ENCODE peak calls at places on chromosome 16, in ten cellular contexts. B is spleen, Y is PC-3, C is GM23338, I is foreskin keratinocyte, K is right atrium auricular region, P is heart left ventricle, G is upper lobe of left lung, J is heart right ventricle, L is fibroblast of lung. A is an unnamed sample. For H3K4me1 and H3K27me3, the result is how much of the 10 kb centered on the place peaks cover.

GRCh38 chr16:25713785-25714570 is 22.2 kb downstream of the HS3ST4 start:
- DNase-seq in B (no peak), Y (peak), C (no peak), I (no peak), K (no peak), P (no peak), G (no peak), J (no peak), L (no peak), A (no peak)

GRCh38 chr16:4673387-4674046 is 19.8 kb upstream of the NUDT16L1 start:
- DNase-seq in B (no peak), Y (no peak), C (no peak), I (no peak), K (no peak), P (no peak), G (peak), J (no peak), L (no peak), A (no peak)

GRCh38 chr16:87203060-87203656 is 114.0 kb downstream of the C16orf95 start:
- DNase-seq in B (no peak), Y (peak), C (peak), I (peak), K (no peak), P (peak), G (peak), J (no peak), L (peak), A (peak)

GRCh38 chr16:62190426-62190825 is 154.2 kb upstream of the CDH8 start:
- DNase-seq in B (no peak), Y (peak), C (peak), I (peak), K (no peak), P (no peak), G (no peak), J (no peak), L (no peak), A (no peak)

GRCh38 chr16:2785101-2785991 is 2.0 kb downstream of the PRSS33 start:
- DNase-seq in B (peak), Y (no peak), C (peak), I (no peak), K (no peak), P (peak), G (peak), J (no peak), L (no peak), A (peak)

GRCh38 chr16:85829751-85830445 is 30.4 kb downstream of the COX4I1 start:
- DNase-seq in B (peak), Y (no peak), C (no peak), I (no peak), K (no peak), P (no peak), G (peak), J (peak), L (no peak), A (no peak)

GRCh38 chr16:2779978-2780898 is 3.2 kb upstream of the ELOB start:
- DNase-seq in B (peak), Y (no peak), C (no peak), I (no peak), K (no peak), P (no peak), G (no peak), J (no peak), L (no peak), A (peak)

GRCh38 chr16:85398688-85399582 is 214.2 kb upstream of the GSE1 start:
- DNase-seq in B (peak), Y (no peak), C (no peak), I (no peak), K (no peak), P (peak), G (peak), J (no peak), L (no peak), A (no peak)

GRCh38 chr16:2761472-2761871 is 9.0 kb downstream of the SRRM2 start:
- DNase-seq in B (peak), Y (no peak), C (no peak), I (no peak), K (no peak), P (no peak), G (no peak), J (no peak), L (no peak), A (no peak)

GRCh38 chr16:76287466-76287865 is 10.3 kb downstream of the CNTNAP4 start:
- DNase-seq in B (no peak), Y (no peak), C (no peak), I (no peak), K (no peak), P (no peak), G (no peak), J (no peak), L (no peak), A (no peak)

GRCh38 chr16:87043273-87044030 is 273.7 kb downstream of the C16orf95 start:
- DNase-seq in B (no peak), Y (no peak), C (no peak), I (no peak), K (no peak), P (no peak), G (no peak), J (peak), L (peak), A (no peak)

GRCh38 chr16:51880776-51881175 is 666.2 kb downstream of the TOX3 start:
- DNase-seq in B (no peak), Y (peak), C (no peak), I (peak), K (no peak), P (no peak), G (no peak), J (no peak), L (peak), A (no peak)

GRCh38 chr16:3881499-3881995 is 1.0 kb upstream of the CREBBP start:
- DNase-seq in B (no peak), Y (no peak), C (peak), I (no peak), K (no peak), P (no peak), G (no peak), J (no peak), L (no peak), A (peak)

GRCh38 chr16:89071686-89072182 is 21.9 kb upstream of the ACSF3 start:
- DNase-seq in B (no peak), Y (no peak), C (no peak), I (no peak), K (no peak), P (no peak), G (no peak), J (no peak), L (no peak), A (no peak)
- TF ChIP-seq CTCF in B (no peak), Y (no peak), C (no peak), I (no peak), K (no peak), P (no peak), G (no peak), J (no peak), L (no peak), A (no peak)

DNA sequence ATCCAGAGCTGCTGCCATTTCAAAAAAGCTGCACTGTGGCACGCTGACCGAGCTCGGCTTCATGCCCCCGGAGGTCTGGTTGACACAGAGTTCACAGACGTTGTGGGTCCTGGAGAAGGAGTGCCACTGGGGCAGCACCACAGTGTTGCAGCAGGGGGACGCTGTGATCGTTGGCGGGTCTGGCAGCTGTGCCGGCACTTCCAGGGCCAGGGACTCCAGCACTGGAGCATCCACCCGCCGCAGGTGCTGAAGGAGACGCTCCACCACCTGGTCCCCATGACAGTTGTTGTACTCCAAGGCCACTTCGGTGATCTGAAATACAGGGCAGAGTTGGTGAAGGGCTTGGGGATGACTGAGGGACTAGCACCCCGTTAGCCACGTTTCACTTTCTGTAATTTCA is 23.5 kb downstream of the SNN start:
- DNase-seq in B (no peak), Y (no peak), C (no peak), I (no peak), K (peak), P (no peak), G (no peak), J (no peak), L (no peak), A (no peak)
- H3K4me1 ChIP-seq in B (under half), Y (under half), C (under half), I (under half), K (under half), P (under half), G (under half), J (under half), L (under half), A (under half)

DNA sequence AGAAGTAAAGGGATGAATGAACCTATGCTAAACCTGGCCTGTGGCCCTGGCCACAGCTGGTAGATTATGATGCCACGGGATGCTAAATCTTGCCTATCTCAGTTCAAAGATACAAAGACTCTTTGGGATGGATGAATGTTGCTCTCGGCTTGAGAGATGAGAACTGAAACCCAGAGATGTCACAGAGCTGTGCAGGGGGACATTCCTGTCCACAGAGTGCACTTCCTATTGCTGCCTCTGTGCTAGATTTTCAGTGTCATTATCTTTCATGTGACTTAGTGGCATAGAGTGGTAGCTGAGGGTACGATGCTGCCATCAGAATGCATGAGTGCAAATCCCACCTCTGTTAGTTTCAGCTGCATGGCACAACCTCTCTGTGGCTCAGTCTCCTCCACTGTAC is 2.3 kb upstream of the MT1M start:
- DNase-seq in B (no peak), Y (no peak), C (no peak), I (no peak), K (no peak), P (no peak), G (no peak), J (no peak), L (no peak), A (no peak)
- H3K27me3 ChIP-seq in B (under half), Y (under half), C (half or more), I (under half), K (under half), P (under half), G (under half), J (under half), L (under half), A (half or more)

DNA sequence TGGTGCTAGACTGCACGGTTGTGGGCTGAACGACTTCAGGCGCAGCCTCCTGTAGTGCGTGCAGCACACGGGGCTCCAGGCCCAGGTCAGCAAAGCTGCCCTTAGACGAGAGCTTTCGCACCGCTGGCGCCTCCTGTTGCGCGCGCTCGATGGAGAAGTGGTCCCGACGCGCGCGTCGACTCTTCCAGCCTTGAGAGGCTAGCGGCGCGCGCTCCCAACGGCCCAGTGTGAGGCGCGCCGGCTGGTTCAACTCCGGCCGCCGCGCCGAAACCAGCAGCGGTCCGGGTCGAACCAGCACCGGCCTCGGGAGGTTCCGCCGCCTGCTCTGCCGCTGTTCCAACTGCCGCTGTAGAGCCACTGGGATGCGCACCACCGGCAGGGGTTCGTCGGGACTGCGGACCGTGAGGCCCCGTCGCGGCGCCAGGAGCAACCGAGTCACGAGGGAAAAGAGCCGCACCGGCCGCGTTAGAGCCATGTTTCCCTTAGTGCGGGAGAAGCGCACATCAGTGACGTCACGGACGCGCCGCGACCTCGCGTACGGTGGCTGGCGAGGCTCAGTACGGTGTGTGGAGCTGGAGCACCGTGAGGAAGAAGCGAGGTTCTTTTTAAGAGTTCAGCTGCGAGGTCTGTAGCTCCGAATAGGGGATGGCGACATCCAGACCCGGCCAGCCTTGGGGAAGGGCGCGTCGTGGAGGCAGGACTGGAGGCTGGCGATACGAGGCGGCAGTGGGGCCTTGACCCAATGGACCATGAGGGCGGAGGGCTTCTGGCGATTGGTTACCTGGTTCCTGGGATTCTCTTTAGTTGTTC is at the start of the genes DDX28 and DUS2:
- DNase-seq in B (peak), Y (peak), C (peak), I (peak), K (peak), P (peak), G (peak), J (peak), L (peak), A (peak)
- TF ChIP-seq CTCF in B (no peak), Y (no peak), C (no peak), I (no peak), K (peak), P (peak), G (no peak), J (no peak), L (no peak), A (no peak)

DNA sequence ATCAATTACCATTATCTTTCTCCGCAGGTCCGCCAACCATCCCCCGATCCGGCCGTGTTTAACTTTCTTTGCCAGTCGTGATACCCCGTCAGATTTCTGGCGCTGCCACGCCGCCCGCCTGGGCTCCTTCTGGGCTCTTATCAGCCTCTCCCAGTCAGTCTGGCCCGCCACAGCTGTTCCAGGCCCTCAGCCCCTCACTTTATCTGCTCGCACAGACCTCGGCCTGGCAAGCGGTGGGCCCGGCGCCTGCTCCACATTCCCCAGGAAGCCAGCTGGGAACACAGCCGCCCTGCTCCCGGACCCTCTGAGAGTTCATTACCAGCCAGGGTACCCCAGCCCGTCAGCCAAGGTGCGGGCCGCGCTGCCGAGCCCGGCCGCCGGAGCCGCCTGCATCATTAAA is 157.5 kb downstream of the ZNF423 start:
- DNase-seq in B (no peak), Y (no peak), C (peak), I (no peak), K (peak), P (peak), G (peak), J (peak), L (peak), A (peak)
- H3K4me1 ChIP-seq in B (under half), Y (under half), C (half or more), I (under half), K (under half), P (under half), G (under half), J (under half), L (under half), A (half or more)

GRCh38 chr16:66428682-66429251 is 1.7 kb downstream of the BEAN1 start:
- DNase-seq in B (no peak), Y (no peak), C (peak), I (no peak), K (no peak), P (no peak), G (no peak), J (no peak), L (no peak), A (peak)
- H3K27me3 ChIP-seq in B (under half), Y (under half), C (half or more), I (half or more), K (under half), P (under half), G (under half), J (under half), L (under half), A (half or more)

DNA sequence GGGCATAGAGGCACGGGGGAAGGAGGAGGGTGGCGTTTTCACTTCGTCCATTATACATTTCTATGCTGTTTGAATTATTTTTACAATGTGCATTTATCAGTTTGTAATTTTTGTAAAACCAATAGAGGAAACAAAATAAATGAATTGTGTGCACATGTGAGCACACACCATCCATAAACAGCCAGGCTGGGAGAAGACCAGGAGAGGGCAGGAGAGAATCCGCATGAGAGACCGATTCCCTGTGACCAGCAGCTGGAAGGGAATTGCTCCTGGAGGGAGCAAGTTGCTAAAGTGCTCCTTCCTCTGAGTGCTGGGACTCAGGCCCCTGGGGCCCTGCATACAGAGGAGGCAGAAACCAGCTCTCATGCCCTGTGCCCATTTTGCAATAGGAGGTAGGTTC is 126.0 kb downstream of the ABCC12 start:
- DNase-seq in B (no peak), Y (no peak), C (no peak), I (no peak), K (no peak), P (no peak), G (no peak), J (no peak), L (no peak), A (no peak)
- TF ChIP-seq CTCF in B (no peak), Y (peak), C (no peak), I (no peak), K (no peak), P (no peak), G (no peak), J (no peak), L (no peak), A (peak)

GRCh38 chr16:31267332-31268032 is 7.7 kb downstream of the ITGAM start:
- DNase-seq in B (no peak), Y (peak), C (no peak), I (peak), K (peak), P (no peak), G (no peak), J (no peak), L (no peak), A (peak)

GRCh38 chr16:31260136-31260931 is 559 bp downstream of the ITGAM start:
- DNase-seq in B (peak), Y (no peak), C (no peak), I (no peak), K (no peak), P (no peak), G (no peak), J (no peak), L (no peak), A (no peak)

GRCh38 chr16:31265329-31266245 is 5.8 kb downstream of the ITGAM start:
- DNase-seq in B (peak), Y (peak), C (peak), I (peak), K (no peak), P (no peak), G (peak), J (no peak), L (no peak), A (peak)

GRCh38 chr16:31258366-31258765 is 1.4 kb upstream of the ITGAM start:
- DNase-seq in B (no peak), Y (no peak), C (no peak), I (no peak), K (no peak), P (no peak), G (no peak), J (no peak), L (no peak), A (no peak)

GRCh38 chr16:31262084-31262483 is 2.3 kb downstream of the ITGAM start:
- DNase-seq in B (peak), Y (no peak), C (no peak), I (no peak), K (no peak), P (no peak), G (no peak), J (no peak), L (no peak), A (no peak)
- H3K4me1 ChIP-seq in B (half or more), Y (under half), C (under half), I (under half), K (under half), P (under half), G (under half), J (under half), L (under half), A (under half)

GRCh38 chr16:10178079-10178478 is 4.1 kb downstream of the GRIN2A start:
- DNase-seq in B (no peak), Y (peak), C (no peak), I (peak), K (no peak), P (no peak), G (no peak), J (no peak), L (no peak), A (no peak)

GRCh38 chr16:10180771-10181163 is 1.5 kb downstream of the GRIN2A start:
- DNase-seq in B (peak), Y (no peak), C (peak), I (no peak), K (no peak), P (peak), G (peak), J (peak), L (no peak), A (peak)

GRCh38 chr16:10182186-10182683 is at the start of gene GRIN2A:
- DNase-seq in B (no peak), Y (no peak), C (peak), I (no peak), K (no peak), P (no peak), G (no peak), J (no peak), L (no peak), A (no peak)

GRCh38 chr16:10181196-10182162 is 749 bp downstream of the GRIN2A start:
- DNase-seq in B (peak), Y (peak), C (peak), I (peak), K (peak), P (peak), G (peak), J (peak), L (peak), A (peak)

DNA sequence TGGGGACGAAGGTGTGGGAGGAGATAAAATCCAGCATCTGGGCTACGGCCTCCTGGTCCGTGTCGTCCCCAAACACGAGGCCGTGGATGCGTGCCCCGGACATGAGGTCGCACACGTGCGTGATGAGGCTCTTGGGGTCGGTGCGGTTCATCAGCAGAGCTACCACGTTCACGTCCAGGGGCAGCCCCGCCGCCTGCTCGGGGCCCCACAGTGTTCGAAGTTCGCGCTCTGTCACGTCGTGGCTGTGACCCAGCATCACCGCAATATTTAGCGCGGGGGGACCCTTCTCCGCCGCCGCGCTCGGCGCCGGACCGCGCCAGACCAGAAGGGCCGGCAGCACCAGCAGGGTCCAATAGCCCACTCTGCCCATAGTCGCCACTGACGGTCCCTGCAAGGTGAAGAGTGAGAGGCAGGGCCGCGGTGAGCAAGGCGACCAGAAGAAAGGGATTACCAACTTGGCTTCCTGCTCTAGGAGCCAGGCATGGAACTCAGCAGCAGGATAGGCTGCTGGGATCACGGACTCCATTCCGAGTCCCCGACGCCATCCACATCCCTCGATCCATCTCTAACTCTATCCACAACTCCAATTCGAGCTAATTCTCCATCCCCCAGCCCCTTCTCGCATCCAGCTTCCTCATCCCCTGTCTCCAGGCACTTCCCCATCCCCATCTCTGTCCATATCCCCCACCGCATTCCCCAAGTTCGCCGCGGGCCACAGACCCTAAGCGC is 2.0 kb downstream of the GRIN2A start:
- DNase-seq in B (no peak), Y (no peak), C (no peak), I (no peak), K (no peak), P (no peak), G (peak), J (no peak), L (no peak), A (no peak)
- H3K27me3 ChIP-seq in B (under half), Y (under half), C (half or more), I (half or more), K (under half), P (half or more), G (under half), J (half or more), L (under half), A (half or more)